ENCODE peak calls at places on chromosomes 6 and 20, in nine cellular contexts. M is GM13976; V is psoas muscle; D is MM.1S; J is left ventricle myocardium inferior; A is CD4-positive, alpha-beta T cell; F is AG10803; I is uterus; R is lower lobe of right lung. O is an unnamed sample.

GRCh38 chr20:11919046-11919445 is 1.4 kb downstream of the BTBD3 start:
- DNase-seq in I (peak; percentile 20), R (no peak), J (peak; percentile 38), D (peak; percentile 83), A (no peak), F (no peak), M (no peak), V (no peak), O (no peak)

GRCh38 chr6:40585661-40586269 is 1.4 kb downstream of the LRFN2 start:
- DNase-seq in F (no peak), J (no peak), M (no peak), A (no peak), D (no peak), I (no peak), V (no peak), R (no peak), O (no peak)

GRCh38 chr6:31972709-31973350 is 892 bp upstream of the DXO start:
- DNase-seq in M (no peak), D (no peak), I (no peak), A (no peak), R (no peak), J (no peak), F (peak; percentile 55), V (no peak), O (no peak)

GRCh38 chr6:88368071-88368787 is 202.1 kb upstream of the CNR1 start:
- DNase-seq in M (no peak), A (no peak), F (peak; percentile 77), J (no peak), D (no peak), I (no peak), R (no peak), V (no peak), O (no peak)

GRCh38 chr6:100203391-100203790 is 209.4 kb upstream of the MCHR2 start:
- DNase-seq in M (no peak), I (no peak), D (no peak), F (peak; percentile 98), V (no peak), R (no peak), A (no peak), J (no peak), O (no peak)

GRCh38 chr6:43669050-43669921 is 18.3 kb downstream of the MRPS18A start:
- DNase-seq in A (no peak), R (no peak), I (peak; percentile 87), F (peak; percentile 64), M (no peak), V (peak; percentile 87), D (no peak), J (peak; percentile 81), O (no peak)

GRCh38 chr6:169921853-169922779 is 170.7 kb downstream of the ERMARD start:
- DNase-seq in F (no peak), M (no peak), V (no peak), D (no peak), R (no peak), J (no peak), I (no peak), A (no peak), O (no peak)

GRCh38 chr6:167134448-167135328 is 11.8 kb downstream of the CCR6 start:
- DNase-seq in I (no peak), D (no peak), R (no peak), V (no peak), F (no peak), M (no peak), J (no peak), A (no peak), O (no peak)

GRCh38 chr6:163226181-163226835 is 188.2 kb upstream of the QKI start:
- DNase-seq in R (no peak), J (no peak), M (no peak), I (no peak), A (no peak), D (no peak), F (no peak), V (no peak), O (no peak)

GRCh38 chr6:17907467-17908229 is 79.8 kb downstream of the KIF13A start:
- DNase-seq in A (no peak), F (peak; percentile 99), V (peak; percentile 90), D (no peak), J (peak; percentile 46), I (peak; percentile 71), M (no peak), R (peak; percentile 68), O (no peak)
- TF ChIP-seq CTCF in A (no peak), F (peak; percentile 55), V (peak; percentile 28), D (no peak), J (no peak), I (peak; percentile 13), M (no peak), R (no peak), O (no peak)

GRCh38 chr6:157596886-157597285 is 215.9 kb downstream of the ZDHHC14 start:
- DNase-seq in M (no peak), I (no peak), R (no peak), D (no peak), A (no peak), F (no peak), J (no peak), V (no peak), O (no peak)
- TF ChIP-seq CTCF in M (no peak), I (no peak), R (no peak), D (no peak), A (no peak), F (no peak), J (no peak), V (no peak), O (no peak)

DNA sequence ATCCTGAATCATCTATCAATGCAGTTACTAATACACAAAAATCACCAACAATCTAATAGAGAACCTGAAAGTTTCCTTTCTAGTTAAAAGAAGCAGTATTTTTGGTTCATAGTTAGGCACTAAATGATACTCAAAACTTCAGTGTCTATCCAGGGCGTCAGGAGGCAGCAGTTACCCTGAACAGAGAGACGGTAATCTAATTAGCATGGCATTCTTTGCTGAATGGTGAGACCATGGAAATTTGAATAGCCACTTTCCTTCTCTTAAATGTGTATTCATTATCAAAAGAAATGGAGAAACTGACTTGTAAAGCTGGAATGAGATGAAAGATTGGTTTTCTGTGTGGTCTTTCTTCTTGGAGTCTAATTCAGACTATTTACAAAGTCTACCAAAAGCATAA is 146.6 kb upstream of the BMP5 start:
- DNase-seq in F (no peak), D (no peak), J (no peak), I (no peak), R (no peak), M (no peak), A (no peak), V (no peak), O (no peak)
- TF ChIP-seq CTCF in F (peak; percentile 42), D (no peak), J (no peak), I (no peak), R (no peak), M (no peak), A (no peak), V (no peak), O (no peak)

GRCh38 chr6:2831392-2831791 is 10.3 kb downstream of the SERPINB1 start:
- DNase-seq in F (no peak), R (no peak), V (no peak), D (no peak), M (no peak), I (no peak), A (no peak), J (no peak), O (no peak)
- TF ChIP-seq CTCF in F (no peak), R (no peak), V (no peak), D (no peak), M (no peak), I (no peak), A (no peak), J (no peak), O (no peak)

GRCh38 chr6:747921-748320 is 55.0 kb upstream of the EXOC2 start:
- DNase-seq in I (no peak), A (no peak), F (no peak), M (no peak), R (no peak), J (no peak), D (no peak), V (no peak), O (no peak)

GRCh38 chr6:741410-742339 is 48.7 kb upstream of the EXOC2 start:
- DNase-seq in M (no peak), J (no peak), F (no peak), I (no peak), A (no peak), R (no peak), V (no peak), D (no peak), O (no peak)

GRCh38 chr6:747006-747405 is 54.1 kb upstream of the EXOC2 start:
- DNase-seq in A (no peak), F (no peak), J (no peak), I (no peak), M (no peak), R (no peak), V (no peak), D (no peak), O (no peak)

GRCh38 chr6:744954-745353 is 52.0 kb upstream of the EXOC2 start:
- DNase-seq in A (no peak), M (no peak), R (no peak), I (no peak), F (no peak), D (no peak), J (no peak), V (no peak), O (no peak)

GRCh38 chr6:743320-744096 is 50.6 kb upstream of the EXOC2 start:
- DNase-seq in V (no peak), M (no peak), I (no peak), D (no peak), F (no peak), A (no peak), R (no peak), J (no peak), O (no peak)
- TF ChIP-seq CTCF in V (no peak), M (no peak), I (no peak), D (no peak), F (no peak), A (no peak), R (no peak), J (no peak), O (no peak)

GRCh38 chr6:54448617-54449016 is 140.4 kb downstream of the TINAG start:
- DNase-seq in J (no peak), M (no peak), V (no peak), A (no peak), F (no peak), D (no peak), I (no peak), R (no peak), O (no peak)
- TF ChIP-seq CTCF in J (no peak), M (no peak), V (no peak), A (no peak), F (no peak), D (no peak), I (no peak), R (no peak), O (no peak)

DNA sequence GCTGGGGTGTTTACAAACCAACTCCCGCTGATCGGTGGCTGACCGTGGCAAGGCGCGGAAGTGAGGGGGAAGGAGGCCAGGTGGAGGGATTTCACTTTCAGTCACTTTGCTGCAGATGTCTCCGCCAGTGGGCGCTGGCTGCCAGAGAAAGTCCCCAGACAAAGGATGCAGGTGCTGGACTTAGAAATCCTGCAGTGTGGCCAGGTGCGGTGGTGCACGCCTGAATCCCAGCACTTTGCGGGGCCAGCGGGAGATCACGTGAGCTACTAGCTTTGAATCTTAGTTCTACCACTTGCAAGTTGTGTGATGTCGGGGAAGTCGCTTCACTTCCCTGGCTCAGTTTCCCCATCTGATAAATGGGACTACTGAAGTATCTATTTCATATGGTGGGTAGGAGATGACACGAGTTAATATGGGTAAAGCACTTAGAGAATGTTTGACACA is 180.4 kb downstream of the ZNF217 start:
- DNase-seq in F (no peak), I (no peak), A (peak; percentile 12), V (peak; percentile 53), J (no peak), R (peak; percentile 58), D (peak; percentile 84), M (peak; percentile 85), O (peak; percentile 68)
- TF ChIP-seq CTCF in F (no peak), I (no peak), A (peak; percentile 53), V (no peak), J (peak; percentile 13), R (peak; percentile 29), D (peak; percentile 71), M (peak; percentile 82), O (peak; percentile 92)

GRCh38 chr20:18197382-18198070 is 59.9 kb downstream of the KAT14 start:
- DNase-seq in J (no peak), R (no peak), D (no peak), M (no peak), I (no peak), F (no peak), A (no peak), V (no peak), O (no peak)
- TF ChIP-seq CTCF in J (no peak), R (no peak), D (no peak), M (no peak), I (no peak), F (no peak), A (no peak), V (no peak), O (no peak)

O was measured in GM12864.